ENCODE peak calls at places on chromosome 5, in ten cellular contexts. L is HTR-8/SVneo; E is NCI-H1694; O is activated CD8-positive, alpha-beta memory T cell treated with anti-CD3 and anti-CD28 coated beads for 4 hours; M is effector memory CD8-positive, alpha-beta T cell; Q is stimulated activated naive CD8-positive, alpha-beta T cell treated with anti-CD3 and anti-CD28 coated beads, Interleukin-15, amount 100 ng/mL, for 72 hours; F is GM12892; T is GM12865; W is HT1080; U is activated naive CD4-positive, alpha-beta T cell treated with anti-CD3 and anti-CD28 coated beads, Interleukin-2, amount 10 ng/mL, durations not matched to agents 7 days and 5 days. G is an unnamed sample.

GRCh38 chr5:56357426-56357825 is 124.3 kb upstream of the ANKRD55 start:
- DNase-seq in L (no peak), E (no peak), O (no peak), M (no peak), Q (no peak), F (no peak), T (no peak), W (no peak), U (no peak), G (no peak)

GRCh38 chr5:173868096-173868879 is 19.9 kb upstream of the CPEB4 start:
- DNase-seq in L (peak; percentile 65), E (no peak), O (no peak), M (no peak), Q (no peak), F (no peak), T (no peak), W (peak; percentile 89), U (no peak), G (no peak)

GRCh38 chr5:59621477-59621876 is 272.0 kb downstream of the PDE4D start:
- DNase-seq in L (no peak), E (no peak), O (no peak), M (no peak), Q (no peak), F (no peak), T (no peak), W (no peak), U (no peak), G (no peak)

GRCh38 chr5:154166901-154167791 is 23.4 kb upstream of the GALNT10 start:
- DNase-seq in L (no peak), E (no peak), O (no peak), M (no peak), Q (no peak), F (no peak), T (no peak), W (no peak), U (no peak), G (no peak)

GRCh38 chr5:119307170-119307569 is 48.6 kb upstream of the TNFAIP8 start:
- DNase-seq in L (no peak), E (no peak), O (no peak), M (no peak), Q (no peak), F (no peak), T (no peak), W (no peak), U (no peak), G (no peak)

GRCh38 chr5:61055434-61056006 is 106.7 kb downstream of the SMIM15 start:
- DNase-seq in L (peak; percentile 27), E (no peak), O (no peak), M (no peak), Q (no peak), F (no peak), T (peak; percentile 50), W (peak; percentile 50), U (no peak), G (no peak)

GRCh38 chr5:149719666-149720065 is 10.4 kb upstream of the PPARGC1B start:
- DNase-seq in L (no peak), E (no peak), O (no peak), M (no peak), Q (no peak), F (no peak), T (no peak), W (peak; percentile 10), U (no peak), G (no peak)

GRCh38 chr5:73591102-73591695 is 25.7 kb downstream of the UTP15 start:
- DNase-seq in L (peak; percentile 65), E (peak; percentile 68), O (peak; percentile 4), M (peak; percentile 68), Q (peak; percentile 16), F (no peak), T (peak; percentile 89), W (peak; percentile 83), U (peak; percentile 52), G (no peak)

GRCh38 chr5:113329981-113330380 is 104.8 kb downstream of the TSSK1B start:
- DNase-seq in L (no peak), E (no peak), O (no peak), M (no peak), Q (no peak), F (no peak), T (no peak), W (no peak), U (no peak), G (no peak)